ENCODE peak calls at places on chromosomes 11 and 22, in eight cellular contexts. E is thoracic aorta; L is astrocyte; H is left lung; Q is tibial artery; J is hepatocyte; T is CD8-positive, alpha-beta T cell; Z is PC-3. G is an unnamed sample.

GRCh38 chr11:10293423-10294288 is at the start of gene SBF2:
- DNase-seq in Z (peak; percentile 89), E (peak; percentile 85), J (peak; percentile 95), H (peak; percentile 96), Q (peak; percentile 89), L (peak; percentile 80), T (peak; percentile 60), G (peak; percentile 82)

GRCh38 chr22:28773461-28773867 is 969 bp downstream of the CCDC117 start:
- DNase-seq in Q (no peak), E (no peak), J (no peak), Z (no peak), L (peak; percentile 49), H (no peak), T (no peak), G (peak; percentile 13)

GRCh38 chr11:14554959-14555358 is 34.8 kb upstream of the PSMA1 start:
- DNase-seq in T (no peak), H (no peak), L (no peak), Z (no peak), Q (no peak), E (no peak), J (peak; percentile 51), G (no peak)

GRCh38 chr22:21652010-21652546 is 10.0 kb downstream of the SDF2L1 start:
- DNase-seq in J (peak; percentile 91), L (peak; percentile 71), Z (peak; percentile 89), Q (peak; percentile 89), T (peak; percentile 28), H (peak; percentile 96), E (no peak), G (peak; percentile 63)

GRCh38 chr11:64861227-64861970 is 16.9 kb upstream of the CDC42BPG start:
- DNase-seq in Z (no peak), Q (no peak), H (no peak), T (no peak), E (no peak), J (no peak), L (no peak), G (no peak)

GRCh38 chr11:16082532-16083055 is 273.8 kb downstream of the SOX6 start:
- DNase-seq in H (no peak), T (no peak), J (no peak), Z (no peak), E (no peak), Q (no peak), L (no peak), G (no peak)

GRCh38 chr22:36424901-36425579 is 37.3 kb upstream of the MYH9 start:
- DNase-seq in Q (no peak), L (no peak), H (no peak), T (no peak), J (no peak), Z (no peak), E (no peak), G (no peak)

GRCh38 chr11:33674035-33674814 is 26.4 kb downstream of the C11orf91 start:
- DNase-seq in E (no peak), T (no peak), J (no peak), L (peak; percentile 84), H (no peak), Z (no peak), Q (no peak), G (no peak)

GRCh38 chr11:102685769-102686168 is 19.8 kb downstream of the MMP27 start:
- DNase-seq in H (no peak), L (no peak), E (no peak), Q (no peak), Z (no peak), T (no peak), J (no peak), G (no peak)

GRCh38 chr11:63490551-63491239 is at the start of gene PLAAT5:
- DNase-seq in T (no peak), E (no peak), Z (no peak), Q (no peak), J (peak; percentile 55), H (peak; percentile 90), L (no peak), G (no peak)

GRCh38 chr11:7589861-7590260 is 76.1 kb downstream of the PPFIBP2 start:
- DNase-seq in H (no peak), E (no peak), Z (no peak), T (no peak), Q (no peak), L (no peak), J (no peak), G (peak; percentile 79)

GRCh38 chr11:34056672-34057071 is 5.1 kb downstream of the CAPRIN1 start:
- DNase-seq in E (no peak), Q (no peak), Z (no peak), T (no peak), J (no peak), L (no peak), H (no peak), G (no peak)

GRCh38 chr11:44268073-44268806 is 41.7 kb downstream of the ALX4 start:
- DNase-seq in E (no peak), H (no peak), Z (no peak), J (no peak), Q (peak; percentile 0), L (no peak), T (no peak), G (no peak)

GRCh38 chr22:22167791-22168189 is 76.8 kb upstream of the VPREB1 start:
- DNase-seq in Z (no peak), Q (no peak), H (no peak), J (no peak), E (no peak), L (no peak), T (no peak), G (no peak)

GRCh38 chr11:125088576-125089455 is 22.6 kb downstream of the TMEM218 start:
- DNase-seq in H (peak; percentile 59), Z (no peak), L (no peak), T (no peak), E (no peak), J (no peak), Q (no peak), G (no peak)

GRCh38 chr11:77322926-77323590 is 21.6 kb upstream of the GDPD4 start:
- DNase-seq in E (no peak), J (no peak), T (no peak), H (no peak), L (peak; percentile 63), Q (no peak), Z (no peak), G (no peak)

GRCh38 chr11:6745465-6746015 is 26.2 kb downstream of the OR2AG2 start:
- DNase-seq in E (no peak), Z (no peak), T (no peak), Q (no peak), H (no peak), J (no peak), L (no peak), G (no peak)

GRCh38 chr11:47950396-47950795 is 30.0 kb upstream of the PTPRJ start:
- DNase-seq in E (no peak), Q (no peak), Z (no peak), J (no peak), H (no peak), L (no peak), T (peak; percentile 31), G (no peak)

GRCh38 chr22:36077261-36077660 is 48.6 kb upstream of the RBFOX2 start:
- DNase-seq in T (no peak), Z (peak; percentile 20), Q (no peak), J (no peak), L (no peak), E (no peak), H (no peak), G (peak; percentile 35)

GRCh38 chr11:28514391-28514790 is 406.2 kb downstream of the METTL15 start:
- DNase-seq in J (no peak), E (no peak), L (peak; percentile 65), H (no peak), Q (no peak), T (no peak), Z (no peak), G (no peak)

GRCh38 chr22:43891360-43892182 is at the start of gene PNPLA5:
- DNase-seq in T (no peak), H (no peak), J (peak; percentile 35), L (no peak), Z (no peak), Q (no peak), E (no peak), G (no peak)
- TF ChIP-seq CTCF in T (no peak), H (no peak), J (no peak), L (no peak), Z (no peak), Q (no peak), E (no peak), G (no peak)

DNA sequence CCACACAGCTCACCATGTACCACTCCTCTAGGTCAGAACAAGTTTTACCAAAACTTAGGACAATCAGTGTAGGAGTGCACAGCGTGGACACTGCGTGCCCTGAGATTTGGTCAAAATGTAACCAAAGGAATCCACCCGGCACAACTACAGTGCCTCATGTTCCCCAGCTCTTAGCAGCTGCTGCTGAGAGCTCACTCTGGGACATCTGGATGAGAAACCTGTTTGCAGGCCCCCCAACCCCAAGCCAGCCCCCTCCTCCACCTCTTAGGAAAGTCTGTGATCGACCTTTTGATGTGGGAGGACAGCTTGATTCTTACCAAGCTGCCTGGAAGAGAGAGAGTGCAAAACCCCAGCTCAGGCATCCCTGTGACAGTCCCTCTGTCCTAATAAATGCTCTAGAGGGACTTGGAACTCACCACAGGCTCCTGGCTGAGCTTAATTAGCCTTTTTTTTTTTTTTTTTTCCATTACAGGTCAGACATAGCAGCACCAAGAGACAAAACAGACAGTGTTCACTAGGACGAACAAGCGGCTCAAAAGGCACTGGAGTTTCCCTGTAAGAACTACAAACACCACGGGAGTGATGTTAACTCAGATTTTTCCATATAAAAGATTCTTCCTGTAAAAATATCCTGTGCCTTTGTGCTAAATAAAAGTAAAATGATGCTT is 101.2 kb upstream of the AKIP1 start:
- DNase-seq in Q (no peak), J (no peak), Z (no peak), E (no peak), T (no peak), H (no peak), L (no peak), G (no peak)
- H3K27ac ChIP-seq in Q (peak overlapping the region; percentile 91), J (peak overlapping the region; percentile 91), Z (no peak overlapping the region), E (peak overlapping the region; percentile 91), T (no peak overlapping the region), H (peak overlapping the region; percentile 82), L (peak overlapping the region; percentile 86), G (peak overlapping the region; percentile 57)

GRCh38 chr11:96257036-96257435 is 86.0 kb downstream of the MAML2 start:
- DNase-seq in Z (no peak), L (no peak), E (no peak), T (no peak), J (no peak), H (no peak), Q (no peak), G (no peak)

GRCh38 chr11:96260526-96260925 is 82.5 kb downstream of the MAML2 start:
- DNase-seq in L (no peak), H (no peak), T (no peak), Z (peak; percentile 35), J (no peak), E (no peak), Q (no peak), G (no peak)

GRCh38 chr11:96259053-96259837 is 83.8 kb downstream of the MAML2 start:
- DNase-seq in H (no peak), E (no peak), L (peak; percentile 79), T (no peak), Z (peak; percentile 95), Q (no peak), J (peak; percentile 53), G (peak; percentile 83)

GRCh38 chr11:96257972-96258951 is 84.7 kb downstream of the MAML2 start:
- DNase-seq in Q (no peak), J (no peak), L (peak; percentile 45), Z (no peak), T (peak; percentile 17), E (no peak), H (no peak), G (no peak)

GRCh38 chr11:96260067-96260511 is 82.9 kb downstream of the MAML2 start:
- DNase-seq in E (no peak), J (no peak), Q (no peak), L (no peak), Z (peak; percentile 32), H (no peak), T (no peak), G (no peak)
- H3K4me1 ChIP-seq in E (peaks cover 68% of the 10 kb centered on the region), J (peaks cover 42% of the 10 kb centered on the region), Q (peaks cover 82% of the 10 kb centered on the region), L (peaks cover 35% of the 10 kb centered on the region), Z (peaks cover 60% of the 10 kb centered on the region), H (peaks cover 87% of the 10 kb centered on the region), T (peaks cover 80% of the 10 kb centered on the region), G (peaks cover 32% of the 10 kb centered on the region)

GRCh38 chr22:37608477-37609239 is at the start of gene GGA1:
- DNase-seq in Z (peak; percentile 88), L (peak; percentile 97), J (peak; percentile 96), Q (peak; percentile 94), T (peak; percentile 90), H (peak; percentile 99), E (peak; percentile 79), G (peak; percentile 96)
- TF ChIP-seq CTCF in Z (no peak), L (no peak), J (no peak), Q (peak; percentile 19), T (no peak), H (no peak), E (peak; percentile 12), G (peak; percentile 10)